ENCODE peak calls at places on chromosome 18, in nine cellular contexts. O is left ventricle myocardium inferior, X is SK-N-SH, L is right lobe of liver, Y is tibial nerve, Q is tibial artery, I is gastrocnemius medialis, J is astrocyte, A is NT2/D1. C is an unnamed sample.

GRCh38 chr18:53458944-53459580 is 765.4 kb downstream of the MBD2 start:
- DNase-seq in O (peak; percentile 23), A (no peak), Y (no peak), X (no peak), I (no peak), J (peak; percentile 2), Q (no peak), L (no peak), C (no peak)

GRCh38 chr18:3526421-3527354 is 76.7 kb downstream of the TGIF1 start:
- DNase-seq in I (peak; percentile 52), X (peak; percentile 29), J (peak; percentile 85), L (no peak), O (no peak), Q (no peak), A (no peak), Y (peak; percentile 16), C (no peak)

GRCh38 chr18:43627833-43628370 is 350.6 kb upstream of the SYT4 start:
- DNase-seq in J (no peak), Y (no peak), O (no peak), I (no peak), L (no peak), Q (no peak), X (no peak), A (no peak), C (no peak)

GRCh38 chr18:65567372-65567771 is 183.4 kb upstream of the CDH7 start:
- DNase-seq in Q (no peak), I (no peak), J (no peak), A (peak; percentile 3), X (peak; percentile 11), L (no peak), O (no peak), Y (no peak), C (no peak)

GRCh38 chr18:35073186-35074105 is 32.2 kb downstream of the MAPRE2 start:
- DNase-seq in A (no peak), Y (no peak), I (no peak), Q (no peak), O (no peak), X (no peak), L (no peak), J (peak; percentile 49), C (no peak)

GRCh38 chr18:46264255-46264654 is 160.1 kb downstream of the HAUS1 start:
- DNase-seq in I (no peak), Y (no peak), O (no peak), J (no peak), X (no peak), Q (no peak), L (no peak), A (peak; percentile 27), C (no peak)

GRCh38 chr18:46350598-46351172 is 246.5 kb downstream of the HAUS1 start:
- DNase-seq in O (no peak), X (peak; percentile 66), L (no peak), Y (no peak), J (no peak), Q (no peak), A (no peak), I (no peak), C (no peak)

GRCh38 chr18:475202-475624 is 25.3 kb downstream of the COLEC12 start:
- DNase-seq in Y (no peak), Q (no peak), J (peak; percentile 93), I (no peak), X (no peak), A (peak; percentile 57), L (no peak), O (no peak), C (no peak)

GRCh38 chr18:23337599-23338444 is 115.3 kb upstream of the RIOK3 start:
- DNase-seq in L (no peak), I (no peak), O (no peak), Y (no peak), A (no peak), X (peak; percentile 58), Q (no peak), J (peak; percentile 69), C (no peak)

GRCh38 chr18:31101148-31102019 is 837 bp downstream of the DSC2 start:
- DNase-seq in J (no peak), Q (peak; percentile 57), I (peak; percentile 25), O (peak; percentile 84), X (peak; percentile 33), A (peak; percentile 28), L (peak; percentile 91), Y (peak; percentile 51), C (no peak)

GRCh38 chr18:666177-666576 is 8.7 kb downstream of the TYMS start:
- DNase-seq in A (no peak), Q (no peak), O (no peak), L (no peak), Y (no peak), X (no peak), I (no peak), J (no peak), C (no peak)

GRCh38 chr18:13379930-13380665 is 161.5 kb downstream of the LDLRAD4 start:
- DNase-seq in L (no peak), X (peak; percentile 78), J (no peak), Q (no peak), O (no peak), I (no peak), A (no peak), Y (no peak), C (peak; percentile 42)

GRCh38 chr18:59918320-59918755 is 18.5 kb downstream of the PMAIP1 start:
- DNase-seq in Q (no peak), O (peak; percentile 30), A (no peak), J (peak; percentile 87), X (peak; percentile 49), Y (no peak), I (peak; percentile 77), L (peak; percentile 50), C (no peak)

GRCh38 chr18:6884944-6885343 is 155.4 kb downstream of the ARHGAP28 start:
- DNase-seq in O (no peak), Q (no peak), A (no peak), X (no peak), I (no peak), Y (no peak), J (peak; percentile 20), L (no peak), C (no peak)

GRCh38 chr18:2906522-2907458 is 60.0 kb downstream of the EMILIN2 start:
- DNase-seq in O (no peak), X (peak; percentile 87), A (no peak), I (no peak), J (no peak), Q (no peak), Y (no peak), L (no peak), C (no peak)

DNA sequence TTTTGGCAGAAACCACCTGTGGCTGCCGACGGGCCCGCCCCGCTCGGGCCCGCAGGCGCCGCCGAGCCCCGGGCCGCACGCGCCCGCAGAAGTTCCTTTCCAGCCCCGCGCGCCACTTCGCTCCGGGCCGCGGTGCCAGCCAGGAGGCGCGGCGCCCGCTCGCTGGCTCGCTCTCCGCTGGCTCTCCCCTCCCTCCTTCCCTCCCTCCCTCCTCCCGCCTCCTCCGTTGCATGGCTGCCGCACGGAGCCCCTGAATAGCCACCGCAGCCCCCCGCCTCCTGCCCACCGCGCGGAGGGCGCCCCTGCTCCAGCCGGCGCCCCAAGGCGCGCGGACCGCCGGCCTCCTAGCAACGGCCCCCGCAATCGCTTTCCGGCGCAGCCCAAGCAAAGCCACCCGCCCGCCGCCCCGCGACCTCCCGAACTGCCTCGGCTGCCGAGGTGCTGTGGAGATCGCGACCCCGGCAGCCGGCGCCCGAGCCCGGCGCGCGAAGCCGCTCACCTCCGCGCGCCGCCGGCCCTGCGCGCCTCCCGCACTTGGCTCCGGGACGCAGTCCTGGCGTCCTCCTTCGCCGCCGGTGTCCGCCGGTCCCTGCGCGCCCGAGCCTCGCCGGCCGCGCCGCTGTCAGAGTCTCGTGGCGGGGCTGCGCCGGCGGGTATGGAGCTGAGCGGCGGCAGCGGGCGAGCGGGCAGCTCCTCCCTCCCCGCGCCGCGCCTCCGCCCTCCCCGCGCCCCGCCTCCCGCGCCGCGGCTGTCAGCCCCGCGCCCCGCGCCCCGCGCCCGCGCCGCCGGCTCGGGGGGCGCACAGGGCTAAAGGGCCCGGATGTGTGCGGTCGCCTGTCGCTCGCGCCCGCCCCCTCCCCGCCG is at the start of gene ZBTB7C:
- DNase-seq in Q (peak; percentile 48), O (peak; percentile 39), Y (no peak), A (no peak), L (peak; percentile 59), J (no peak), X (peak; percentile 83), I (no peak), C (no peak)
- H3K4me3 ChIP-seq in Q (peak within 1 kb of the TSS; percentile 92), O (peak within 1 kb of the TSS; percentile 84), Y (peak within 1 kb of the TSS; percentile 93), A (peak within 1 kb of the TSS; percentile 57), L (peak within 1 kb of the TSS; percentile 82), J (peak within 1 kb of the TSS; percentile 66), X (peak within 1 kb of the TSS; percentile 84), I (peak within 1 kb of the TSS; percentile 87), C (peak within 1 kb of the TSS; percentile 44)

DNA sequence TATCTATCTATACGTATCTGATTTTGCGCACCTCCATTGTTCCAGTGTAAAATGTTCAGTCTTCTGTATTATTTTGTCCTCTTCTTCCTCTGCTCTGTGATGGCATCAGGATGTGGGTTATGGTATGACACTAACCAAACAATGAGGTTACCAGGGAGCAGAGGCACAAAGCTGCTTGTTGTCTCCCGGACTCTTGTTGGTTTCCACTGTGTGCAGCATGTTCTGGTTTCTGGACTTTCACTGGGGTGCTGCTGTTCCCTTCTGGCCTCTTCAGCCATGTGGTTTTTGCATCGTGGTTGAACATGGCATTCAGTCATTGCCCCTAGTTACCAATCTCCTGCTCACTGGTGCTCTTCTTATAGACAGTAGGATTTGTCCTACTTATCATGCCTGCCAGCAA is 665.9 kb downstream of the CBLN2 start:
- DNase-seq in X (no peak), L (no peak), A (no peak), Y (no peak), J (no peak), I (no peak), Q (no peak), O (no peak), C (no peak)
- H3K36me3 ChIP-seq in X (no peaks in the 10 kb centered on the region), L (no peaks in the 10 kb centered on the region), A (no peaks in the 10 kb centered on the region), Y (no peaks in the 10 kb centered on the region), J (no peaks in the 10 kb centered on the region), I (no peaks in the 10 kb centered on the region), Q (no peaks in the 10 kb centered on the region), O (no peaks in the 10 kb centered on the region), C (no peaks in the 10 kb centered on the region)

GRCh38 chr18:63155910-63156773 is 163.4 kb downstream of the BCL2 start:
- DNase-seq in J (no peak), L (no peak), Y (no peak), I (no peak), X (no peak), O (no peak), A (peak; percentile 8), Q (no peak), C (no peak)
- H3K4me1 ChIP-seq in J (peaks cover 2% of the 10 kb centered on the region), L (no peaks in the 10 kb centered on the region), Y (no peaks in the 10 kb centered on the region), I (peaks cover 33% of the 10 kb centered on the region), X (peaks cover 7% of the 10 kb centered on the region), O (peaks cover 23% of the 10 kb centered on the region), A (peaks cover 6% of the 10 kb centered on the region), Q (no peaks in the 10 kb centered on the region), C (peaks cover 98% of the 10 kb centered on the region)

DNA sequence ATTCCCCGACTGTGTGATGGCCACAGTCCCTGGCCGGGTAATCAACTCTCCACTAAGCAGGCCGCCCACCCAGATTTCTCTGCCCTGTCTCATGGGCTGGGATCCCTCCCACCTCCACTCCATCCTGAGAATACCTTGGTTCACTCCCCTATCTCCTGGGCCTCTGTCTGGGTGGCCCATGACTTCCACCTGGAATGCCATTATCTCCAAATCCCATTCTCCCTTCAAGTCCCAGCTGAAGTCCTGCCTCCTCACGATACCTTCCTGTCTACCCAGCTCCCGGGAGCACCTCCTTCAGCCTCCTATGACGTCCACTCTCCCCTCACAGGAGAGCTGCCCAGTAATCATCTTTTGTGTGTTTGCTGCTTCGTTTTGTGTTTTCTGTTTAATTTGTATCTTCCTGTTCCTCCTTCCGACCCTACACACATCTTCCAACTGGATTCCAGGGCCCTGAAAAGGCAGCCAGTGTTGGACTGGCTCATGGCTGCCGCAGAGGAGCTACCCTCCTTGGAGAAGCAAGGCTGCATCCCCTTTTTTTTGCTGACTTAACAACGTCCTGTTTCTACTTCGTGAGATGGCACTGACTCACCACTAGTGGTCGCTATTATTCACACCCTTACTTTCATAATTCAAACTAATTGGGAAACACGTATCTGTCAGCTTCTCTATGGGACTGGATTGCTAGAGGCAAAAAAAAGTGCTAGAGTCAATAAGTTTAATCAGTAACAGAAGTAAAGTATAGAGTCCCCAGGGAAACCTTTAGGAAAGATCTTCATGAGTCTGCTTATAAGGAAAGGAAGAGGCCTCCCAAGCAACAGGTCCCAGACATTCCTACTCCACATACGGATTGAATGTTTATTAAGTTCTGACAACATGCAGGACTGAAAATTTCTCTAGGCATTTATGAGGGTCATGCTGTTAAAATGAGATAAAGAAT is 171.9 kb upstream of the GATA6 start:
- DNase-seq in Q (no peak), A (no peak), J (peak; percentile 34), O (no peak), X (peak; percentile 53), I (no peak), Y (no peak), L (no peak), C (no peak)
- H3K4me3 ChIP-seq in Q (no peak overlapping the region), A (no peak overlapping the region), J (no peak overlapping the region), O (no peak overlapping the region), X (no peak overlapping the region), I (no peak overlapping the region), Y (no peak overlapping the region), L (no peak overlapping the region), C (no peak overlapping the region)